ENCODE peak calls at places on chromosome 18, in nine cellular contexts. N is GM12878, Y is A549, Z is upper lobe of left lung, Q is sigmoid colon, L is stomach, V is HepG2, W is transverse colon, R is SK-N-SH. S is an unnamed sample.

GRCh38 chr18:46401486-46402115 is 255.4 kb downstream of the LOXHD1 start:
- DNase-seq in N (no peak), Y (no peak), Z (peak; percentile 31), Q (no peak), L (no peak), V (no peak), W (no peak), R (no peak), S (no peak)

GRCh38 chr18:39675358-39675757 is 2109.8 kb upstream of the CELF4 start:
- DNase-seq in N (no peak), Y (no peak), Z (no peak), Q (no peak), L (no peak), V (peak; percentile 4), W (no peak), R (no peak), S (no peak)

GRCh38 chr18:74299746-74300145 is 8.0 kb upstream of the CYB5A start:
- DNase-seq in N (no peak), Y (no peak), Z (no peak), Q (no peak), L (no peak), V (peak; percentile 36), W (no peak), R (no peak), S (no peak)

GRCh38 chr18:8808001-8808400 is 102.6 kb downstream of the MTCL1 start:
- DNase-seq in N (no peak), Y (no peak), Z (no peak), Q (no peak), L (no peak), V (no peak), W (no peak), R (peak; percentile 79), S (no peak)

GRCh38 chr18:43620936-43621335 is 343.6 kb upstream of the SYT4 start:
- DNase-seq in N (no peak), Y (peak; percentile 16), Z (no peak), Q (no peak), L (no peak), V (peak; percentile 5), W (no peak), R (peak; percentile 39), S (no peak)

GRCh38 chr18:74674487-74674886 is 76.8 kb downstream of the ZNF407 start:
- DNase-seq in N (no peak), Y (no peak), Z (no peak), Q (no peak), L (no peak), V (no peak), W (no peak), R (no peak), S (no peak)

GRCh38 chr18:55458456-55459238 is 129.3 kb downstream of the TCF4 start:
- DNase-seq in N (no peak), Y (no peak), Z (no peak), Q (no peak), L (no peak), V (no peak), W (no peak), R (no peak), S (no peak)

GRCh38 chr18:34543940-34544339 is 166.2 kb upstream of the DTNA start:
- DNase-seq in N (no peak), Y (no peak), Z (no peak), Q (no peak), L (no peak), V (no peak), W (no peak), R (no peak), S (no peak)

GRCh38 chr18:46167971-46168370 is 63.8 kb downstream of the HAUS1 start:
- DNase-seq in N (peak; percentile 84), Y (no peak), Z (peak; percentile 47), Q (no peak), L (peak; percentile 46), V (no peak), W (peak; percentile 63), R (no peak), S (no peak)

GRCh38 chr18:58186258-58186948 is 142.4 kb downstream of the NEDD4L start:
- DNase-seq in N (no peak), Y (peak; percentile 62), Z (peak; percentile 80), Q (no peak), L (peak; percentile 65), V (no peak), W (no peak), R (no peak), S (peak; percentile 37)

GRCh38 chr18:54193786-54194185 is 30.7 kb downstream of the MBD2 start:
- DNase-seq in N (no peak), Y (no peak), Z (no peak), Q (no peak), L (no peak), V (no peak), W (no peak), R (no peak), S (no peak)

GRCh38 chr18:67104700-67105284 is 411.7 kb downstream of the DSEL start:
- DNase-seq in N (no peak), Y (peak; percentile 68), Z (peak; percentile 61), Q (no peak), L (peak; percentile 65), V (peak; percentile 55), W (peak; percentile 49), R (peak; percentile 24), S (peak; percentile 69)

GRCh38 chr18:70121842-70122241 is 83.6 kb downstream of the RTTN start:
- DNase-seq in N (peak; percentile 19), Y (no peak), Z (no peak), Q (no peak), L (no peak), V (no peak), W (no peak), R (no peak), S (no peak)

GRCh38 chr18:3037423-3037915 is 24.5 kb upstream of the LPIN2 start:
- DNase-seq in N (peak; percentile 77), Y (peak; percentile 84), Z (peak; percentile 78), Q (no peak), L (peak; percentile 60), V (peak; percentile 98), W (peak; percentile 41), R (no peak), S (no peak)

GRCh38 chr18:51342815-51343214 is 145.3 kb upstream of the MEX3C start:
- DNase-seq in N (no peak), Y (peak; percentile 56), Z (no peak), Q (no peak), L (no peak), V (peak; percentile 7), W (no peak), R (no peak), S (no peak)

GRCh38 chr18:57748770-57749603 is 54.1 kb downstream of the ATP8B1 start:
- DNase-seq in N (peak; percentile 28), Y (peak; percentile 61), Z (peak; percentile 63), Q (no peak), L (peak; percentile 42), V (peak; percentile 76), W (no peak), R (no peak), S (no peak)

GRCh38 chr18:25832008-25832604 is 258.3 kb downstream of the SS18 start:
- DNase-seq in N (no peak), Y (peak; percentile 31), Z (peak; percentile 41), Q (no peak), L (peak; percentile 55), V (peak; percentile 25), W (peak; percentile 37), R (peak; percentile 62), S (peak; percentile 17)

GRCh38 chr18:80158365-80158764 is 49.3 kb downstream of the ADNP2 start:
- DNase-seq in N (no peak), Y (no peak), Z (no peak), Q (no peak), L (no peak), V (no peak), W (no peak), R (no peak), S (no peak)

GRCh38 chr18:80159713-80160636 is 50.9 kb downstream of the ADNP2 start:
- DNase-seq in N (no peak), Y (no peak), Z (no peak), Q (no peak), L (no peak), V (no peak), W (no peak), R (no peak), S (peak; percentile 65)

GRCh38 chr18:80157708-80158343 is 48.8 kb downstream of the ADNP2 start:
- DNase-seq in N (peak; percentile 27), Y (peak; percentile 75), Z (peak; percentile 68), Q (peak; percentile 84), L (peak; percentile 86), V (peak; percentile 57), W (peak; percentile 81), R (peak; percentile 76), S (no peak)

GRCh38 chr18:80149667-80150066 is 40.6 kb downstream of the ADNP2 start:
- DNase-seq in N (no peak), Y (no peak), Z (no peak), Q (no peak), L (no peak), V (no peak), W (no peak), R (no peak), S (no peak)

DNA sequence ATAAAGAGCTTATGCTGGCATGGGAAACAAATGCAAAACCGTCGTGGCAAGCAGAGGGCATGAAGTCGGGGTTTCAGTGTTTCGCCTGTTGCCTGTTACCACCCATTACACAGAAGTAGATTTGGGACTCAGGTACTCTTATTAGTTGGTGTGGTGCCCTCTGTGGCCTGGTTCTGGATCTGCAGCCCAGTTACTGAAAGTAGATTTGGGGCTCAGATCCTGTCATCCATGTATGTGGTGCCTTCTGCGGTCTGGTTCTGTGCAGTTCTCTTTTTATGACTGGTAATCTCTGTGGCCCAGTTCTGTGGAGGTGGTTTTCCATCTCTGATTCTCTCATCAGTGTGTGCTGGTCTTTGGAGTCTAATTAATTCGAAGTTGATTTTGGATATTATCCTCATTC is 45.2 kb downstream of the ADNP2 start:
- DNase-seq in N (peak; percentile 23), Y (peak; percentile 42), Z (no peak), Q (no peak), L (no peak), V (peak; percentile 30), W (no peak), R (no peak), S (no peak)
- TF ChIP-seq EP300 in N (no peak), Y (no peak), Z (no peak), Q (no peak), L (no peak), V (no peak), W (no peak), R (no peak), S (no peak)

GRCh38 chr18:1104265-1104792 is 199.7 kb downstream of the ADCYAP1 start:
- DNase-seq in N (no peak), Y (no peak), Z (no peak), Q (no peak), L (no peak), V (no peak), W (no peak), R (no peak), S (no peak)
- TF ChIP-seq EP300 in N (no peak), Y (no peak), Z (no peak), Q (no peak), L (no peak), V (no peak), W (no peak), R (no peak), S (no peak)

GRCh38 chr18:33232318-33232626 is 208.2 kb downstream of the CCDC178 start:
- DNase-seq in N (no peak), Y (no peak), Z (no peak), Q (no peak), L (no peak), V (no peak), W (no peak), R (no peak), S (no peak)
- TF ChIP-seq EP300 in N (no peak), Y (no peak), Z (no peak), Q (no peak), L (no peak), V (no peak), W (no peak), R (no peak), S (no peak)

GRCh38 chr18:79868811-79869541 is 71.2 kb downstream of the KCNG2 start:
- DNase-seq in N (no peak), Y (no peak), Z (no peak), Q (no peak), L (no peak), V (no peak), W (no peak), R (no peak), S (no peak)
- TF ChIP-seq EP300 in N (no peak), Y (no peak), Z (no peak), Q (no peak), L (no peak), V (no peak), W (no peak), R (no peak), S (no peak)

S was measured in H1.